ENCODE peak calls at places on chromosomes 11 and 22, in six cellular contexts. N, G, B, D, V and Z are unnamed samples.

GRCh38 chr11:17972987-17973386 is 39.9 kb downstream of the SERGEF start:
- DNase-seq in N (peak), G (peak), B (peak), D (no peak), V (peak), Z (peak)

GRCh38 chr11:97290444-97291041 is 900.7 kb downstream of the JRKL start:
- DNase-seq in N (no peak), G (peak), B (no peak), D (no peak), V (no peak), Z (no peak)

GRCh38 chr22:48755332-48755949 is 1072.2 kb downstream of the BRD1 start:
- DNase-seq in N (no peak), G (no peak), B (peak), D (no peak), V (no peak), Z (no peak)

GRCh38 chr11:47127213-47127612 is 49.5 kb downstream of the ARFGAP2 start:
- DNase-seq in N (no peak), G (no peak), B (no peak), D (no peak), V (no peak), Z (no peak)

GRCh38 chr11:114075891-114076441 is 16.5 kb downstream of the ZBTB16 start:
- DNase-seq in N (peak), G (peak), B (no peak), D (peak), V (peak), Z (no peak)

GRCh38 chr22:37020192-37020479 is 594 bp downstream of the MPST start:
- DNase-seq in N (peak), G (no peak), B (peak), D (peak), V (peak), Z (no peak)

GRCh38 chr11:71117311-71117710 is 135.1 kb downstream of the SHANK2 start:
- DNase-seq in N (no peak), G (no peak), B (no peak), D (no peak), V (no peak), Z (no peak)

GRCh38 chr11:44208976-44209603 is 100.8 kb downstream of the ALX4 start:
- DNase-seq in N (no peak), G (no peak), B (no peak), D (no peak), V (no peak), Z (no peak)

GRCh38 chr11:74739546-74740270 is 8.5 kb upstream of the CHRDL2 start:
- DNase-seq in N (no peak), G (peak), B (peak), D (peak), V (peak), Z (peak)

GRCh38 chr11:63599211-63600122 is 14.8 kb downstream of the PLAAT3 start:
- DNase-seq in N (no peak), G (no peak), B (no peak), D (no peak), V (peak), Z (no peak)

GRCh38 chr11:30852091-30852490 is 265.9 kb upstream of the MPPED2 start:
- DNase-seq in N (no peak), G (no peak), B (no peak), D (no peak), V (no peak), Z (no peak)

DNA sequence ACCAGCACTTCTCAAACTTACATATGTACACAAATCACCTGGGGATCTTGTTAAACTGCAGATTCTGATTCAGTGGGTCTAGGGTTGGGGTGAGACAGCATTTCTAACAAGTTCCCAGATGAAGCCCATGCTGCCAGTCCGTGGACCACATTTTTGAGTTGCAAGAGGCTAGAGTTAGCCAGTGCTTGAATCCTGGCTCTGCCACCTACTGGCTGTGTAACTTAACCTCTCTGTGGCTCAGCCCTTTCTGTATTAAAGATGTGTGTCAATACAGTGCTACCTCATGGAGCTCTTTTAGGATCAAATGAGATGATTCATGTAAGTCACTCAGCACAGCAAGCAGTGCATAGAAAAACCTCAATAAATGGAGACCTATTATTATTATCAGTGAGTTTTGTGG is 90.2 kb upstream of the ISX start:
- DNase-seq in N (no peak), G (no peak), B (no peak), D (no peak), V (no peak), Z (no peak)
- TF ChIP-seq CTCF in N (no peak), G (no peak), B (no peak), D (no peak), V (no peak), Z (no peak)

GRCh38 chr22:44325718-44326548 is 13.2 kb upstream of the SHISAL1 start:
- DNase-seq in N (no peak), G (no peak), B (no peak), D (no peak), V (peak), Z (no peak)
- TF ChIP-seq CTCF in N (peak), G (peak), B (no peak), D (no peak), V (peak), Z (no peak)

DNA sequence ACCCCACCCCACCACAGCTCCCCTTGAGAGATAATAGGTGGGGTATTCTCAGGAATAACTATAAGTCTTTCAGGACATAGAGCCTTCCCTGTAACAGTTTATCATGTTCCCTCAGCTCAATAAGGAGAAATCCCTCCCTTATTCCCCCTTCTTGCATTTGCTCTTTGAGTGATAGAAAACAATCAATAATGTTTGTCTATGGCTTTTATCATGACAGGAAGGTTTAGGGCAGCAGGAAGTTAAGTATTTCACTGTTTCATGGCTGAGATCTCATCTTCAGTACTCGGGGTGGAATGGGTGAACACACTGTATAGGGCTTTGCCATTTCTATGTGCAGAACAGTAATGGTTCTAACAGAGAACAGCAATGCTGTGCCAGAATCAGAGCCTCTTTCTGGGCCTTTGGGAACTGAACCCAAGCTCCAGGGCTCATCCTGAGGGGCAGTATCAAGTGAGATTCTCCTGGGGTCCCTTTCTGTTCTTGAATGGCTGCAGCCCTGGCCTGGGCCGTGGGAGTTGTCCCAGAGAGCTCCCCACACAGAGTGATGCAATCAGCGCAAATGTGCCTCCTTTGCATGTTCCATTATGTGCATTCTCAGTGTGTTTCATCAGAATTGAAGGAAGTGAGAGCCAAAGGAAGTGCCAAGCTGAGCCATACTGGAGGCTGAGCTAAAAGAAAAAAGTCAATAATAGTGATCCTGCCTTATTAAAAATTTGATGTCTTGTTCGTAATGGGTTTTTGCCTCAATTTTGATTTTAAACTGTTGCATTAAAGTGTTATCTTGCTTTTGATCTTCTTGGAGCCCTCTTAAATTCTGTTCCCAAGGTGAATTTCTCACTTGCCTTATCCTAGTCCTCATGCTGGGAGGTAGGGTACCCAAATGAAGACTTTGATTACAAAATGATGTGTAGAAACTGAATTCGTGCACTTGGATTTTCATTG is 2.9 kb upstream of the CYP2R1 start:
- DNase-seq in N (peak), G (no peak), B (no peak), D (no peak), V (peak), Z (no peak)
- TF ChIP-seq CTCF in N (no peak), G (no peak), B (no peak), D (no peak), V (no peak), Z (no peak)

DNA sequence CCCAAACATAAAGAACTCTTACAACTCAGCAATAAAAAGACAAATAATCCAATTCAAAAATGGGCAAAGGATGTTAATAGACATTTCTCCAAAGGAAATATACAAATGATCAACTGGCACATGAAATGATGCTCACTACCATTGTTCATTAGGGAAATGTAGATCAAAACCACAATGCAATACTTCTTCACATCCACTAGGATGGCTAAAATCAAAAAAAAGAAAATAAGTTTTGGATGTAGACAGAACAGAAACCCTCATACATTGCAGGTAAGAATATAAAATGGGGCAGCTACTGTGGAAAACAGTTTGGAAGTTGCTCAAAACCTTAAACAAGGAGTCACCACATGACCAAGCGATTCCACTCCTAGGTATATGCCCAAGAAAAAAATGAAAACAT is 16.3 kb downstream of the SIK3 start:
- DNase-seq in N (no peak), G (no peak), B (no peak), D (no peak), V (no peak), Z (no peak)
- TF ChIP-seq CTCF in N (no peak), G (no peak), B (no peak), D (no peak), V (no peak), Z (no peak)